ENCODE peak calls at places on chromosome 2, in six cellular contexts. D, K, L, Q, T and G are unnamed samples.

GRCh38 chr2:231467016-231467545 is 2.8 kb upstream of the NCL start:
- DNase-seq in D (no peak), K (no peak), L (no peak), Q (no peak), T (no peak), G (no peak)

GRCh38 chr2:238131761-238132462 is 6.6 kb upstream of the KLHL30 start:
- DNase-seq in D (no peak), K (no peak), L (no peak), Q (no peak), T (no peak), G (no peak)

GRCh38 chr2:241274127-241274526 is 41.3 kb downstream of the HDLBP start:
- DNase-seq in D (no peak), K (no peak), L (no peak), Q (no peak), T (no peak), G (no peak)

GRCh38 chr2:229376866-229377265 is 105.8 kb upstream of the PID1 start:
- DNase-seq in D (no peak), K (no peak), L (no peak), Q (peak; percentile 13), T (no peak), G (no peak)

GRCh38 chr2:126831234-126832005 is 67.3 kb upstream of the TEX51 start:
- DNase-seq in D (no peak), K (no peak), L (no peak), Q (peak; percentile 72), T (no peak), G (no peak)

GRCh38 chr2:127003028-127003800 is 103.7 kb downstream of the BIN1 start:
- DNase-seq in D (no peak), K (no peak), L (no peak), Q (no peak), T (no peak), G (no peak)

GRCh38 chr2:12928706-12929291 is 212.1 kb downstream of the TRIB2 start:
- DNase-seq in D (no peak), K (no peak), L (no peak), Q (no peak), T (no peak), G (no peak)

GRCh38 chr2:241925277-241925676 is 55.7 kb downstream of the RTP5 start:
- DNase-seq in D (no peak), K (no peak), L (no peak), Q (no peak), T (no peak), G (no peak)

GRCh38 chr2:190159453-190159852 is 96.9 kb upstream of the MSTN start:
- DNase-seq in D (no peak), K (no peak), L (no peak), Q (no peak), T (no peak), G (no peak)

GRCh38 chr2:10137053-10137843 is 14.7 kb downstream of the RRM2 start:
- DNase-seq in D (no peak), K (no peak), L (no peak), Q (peak; percentile 54), T (no peak), G (peak; percentile 16)

GRCh38 chr2:57376985-57377384 is 669.6 kb upstream of the VRK2 start:
- DNase-seq in D (no peak), K (no peak), L (peak; percentile 38), Q (no peak), T (no peak), G (no peak)

GRCh38 chr2:112547333-112547732 is 5.1 kb downstream of the POLR1B start:
- DNase-seq in D (no peak), K (no peak), L (no peak), Q (no peak), T (no peak), G (no peak)

GRCh38 chr2:177314194-177314593 is 49.7 kb upstream of the NFE2L2 start:
- DNase-seq in D (no peak), K (no peak), L (no peak), Q (peak; percentile 59), T (no peak), G (no peak)

GRCh38 chr2:219572237-219573001 is at the start of gene INHA:
- DNase-seq in D (no peak), K (no peak), L (no peak), Q (no peak), T (no peak), G (no peak)

GRCh38 chr2:54678719-54679118 is 44.7 kb upstream of the EML6 start:
- DNase-seq in D (no peak), K (no peak), L (no peak), Q (no peak), T (no peak), G (no peak)

GRCh38 chr2:120758181-120759048 is 22.7 kb downstream of the GLI2 start:
- DNase-seq in D (no peak), K (no peak), L (no peak), Q (peak; percentile 57), T (no peak), G (no peak)

GRCh38 chr2:149314687-149315086 is 15.7 kb upstream of the LYPD6 start:
- DNase-seq in D (no peak), K (no peak), L (no peak), Q (no peak), T (no peak), G (no peak)

GRCh38 chr2:166090900-166091299 is 36.9 kb downstream of the SCN1A start:
- DNase-seq in D (no peak), K (no peak), L (no peak), Q (no peak), T (no peak), G (no peak)

GRCh38 chr2:138898855-138899254 is 118.7 kb upstream of the NXPH2 start:
- DNase-seq in D (no peak), K (no peak), L (no peak), Q (no peak), T (no peak), G (no peak)

GRCh38 chr2:113791697-113792590 is 35.5 kb upstream of the SLC35F5 start:
- DNase-seq in D (peak; percentile 24), K (no peak), L (no peak), Q (peak; percentile 7), T (no peak), G (no peak)

GRCh38 chr2:218323526-218324472 is 31.5 kb upstream of the TMBIM1 start:
- DNase-seq in D (peak; percentile 43), K (no peak), L (peak; percentile 27), Q (peak; percentile 89), T (no peak), G (peak; percentile 19)